ENCODE peak calls at places on chromosome 21, in nine cellular contexts. H is activated CD4-positive, alpha-beta T cell treated with anti-CD3 and anti-CD28 coated beads for 48 hours; O is T-helper 2 cell; D is activated naive CD4-positive, alpha-beta T cell treated with Interleukin-2 at 50 U/mL for 16 hours; M is SW480; I is NCI-H460; S is lower leg skin; Y is GM18507; U is HT-29. W is an unnamed sample.

GRCh38 chr21:33685613-33686197 is 43.4 kb downstream of the ITSN1 start:
- DNase-seq in H (no peak), O (no peak), D (no peak), M (no peak), I (no peak), S (no peak), Y (no peak), U (no peak), W (no peak)

GRCh38 chr21:45996311-45997204 is 15.0 kb downstream of the COL6A1 start:
- DNase-seq in H (no peak), O (peak), D (no peak), M (no peak), I (no peak), S (no peak), Y (no peak), U (no peak), W (no peak)

GRCh38 chr21:31334648-31335121 is 9.4 kb downstream of the TIAM1 start:
- DNase-seq in H (no peak), O (no peak), D (no peak), M (no peak), I (no peak), S (no peak), Y (no peak), U (no peak), W (no peak)

GRCh38 chr21:39630191-39630591 is 17.5 kb downstream of the B3GALT5 start:
- DNase-seq in H (no peak), O (no peak), D (no peak), M (peak), I (no peak), S (no peak), Y (no peak), U (peak), W (peak)

GRCh38 chr21:33030633-33031032 is 4.9 kb downstream of the OLIG2 start:
- DNase-seq in H (no peak), O (no peak), D (no peak), M (no peak), I (no peak), S (no peak), Y (no peak), U (no peak), W (no peak)

GRCh38 chr21:41768371-41769042 is 1.7 kb upstream of the RIPK4 start:
- DNase-seq in H (peak), O (no peak), D (peak), M (peak), I (no peak), S (no peak), Y (no peak), U (peak), W (peak)

GRCh38 chr21:32320726-32321125 is 22.1 kb downstream of the MRAP start:
- DNase-seq in H (no peak), O (no peak), D (no peak), M (no peak), I (no peak), S (no peak), Y (no peak), U (no peak), W (no peak)

GRCh38 chr21:25901580-25901979 is 166.8 kb downstream of the GABPA start:
- DNase-seq in H (no peak), O (no peak), D (no peak), M (no peak), I (no peak), S (no peak), Y (no peak), U (no peak), W (no peak)

GRCh38 chr21:14382486-14382834 is 486 bp downstream of the HSPA13 start:
- DNase-seq in H (no peak), O (no peak), D (peak), M (no peak), I (peak), S (peak), Y (no peak), U (no peak), W (peak)

GRCh38 chr21:45048968-45049367 is 25.4 kb upstream of the ADARB1 start:
- DNase-seq in H (no peak), O (no peak), D (no peak), M (no peak), I (no peak), S (no peak), Y (no peak), U (no peak), W (no peak)

GRCh38 chr21:27570306-27570868 is 603.5 kb upstream of the ADAMTS5 start:
- DNase-seq in H (no peak), O (no peak), D (no peak), M (no peak), I (no peak), S (peak), Y (no peak), U (no peak), W (no peak)

GRCh38 chr21:46120301-46121285 is 22.7 kb downstream of the COL6A2 start:
- DNase-seq in H (peak), O (peak), D (no peak), M (no peak), I (no peak), S (no peak), Y (no peak), U (no peak), W (no peak)

GRCh38 chr21:44529503-44530125 is 10.4 kb downstream of the KRTAP10-1 start:
- DNase-seq in H (no peak), O (no peak), D (no peak), M (no peak), I (no peak), S (no peak), Y (no peak), U (no peak), W (no peak)

GRCh38 chr21:41750532-41751151 is 16.2 kb downstream of the RIPK4 start:
- DNase-seq in H (no peak), O (no peak), D (no peak), M (no peak), I (no peak), S (no peak), Y (no peak), U (no peak), W (no peak)

GRCh38 chr21:40047993-40048730 is 180.9 kb downstream of the PCP4 start:
- DNase-seq in H (no peak), O (no peak), D (no peak), M (no peak), I (no peak), S (no peak), Y (no peak), U (no peak), W (no peak)

GRCh38 chr21:42097860-42098259 is 26.7 kb downstream of the UMODL1 start:
- DNase-seq in H (peak), O (no peak), D (no peak), M (peak), I (peak), S (peak), Y (no peak), U (peak), W (peak)

GRCh38 chr21:42414928-42415769 is 11.4 kb downstream of the UBASH3A start:
- DNase-seq in H (peak), O (peak), D (peak), M (peak), I (peak), S (no peak), Y (peak), U (peak), W (peak)

GRCh38 chr21:31370893-31371652 is 27.0 kb upstream of the TIAM1 start:
- DNase-seq in H (no peak), O (no peak), D (no peak), M (no peak), I (no peak), S (no peak), Y (no peak), U (no peak), W (no peak)

GRCh38 chr21:37871121-37871862 is 45.0 kb downstream of the KCNJ6 start:
- DNase-seq in H (no peak), O (no peak), D (no peak), M (no peak), I (no peak), S (no peak), Y (no peak), U (no peak), W (no peak)

GRCh38 chr21:42314616-42315295 is 453 bp downstream of the TFF3 start:
- DNase-seq in H (no peak), O (no peak), D (no peak), M (no peak), I (no peak), S (no peak), Y (no peak), U (no peak), W (no peak)

GRCh38 chr21:38910390-38911008 is 104.8 kb downstream of the ETS2 start:
- DNase-seq in H (peak), O (no peak), D (no peak), M (peak), I (no peak), S (peak), Y (no peak), U (peak), W (peak)

GRCh38 chr21:36887983-36888382 is 78.5 kb downstream of the HLCS start:
- DNase-seq in H (no peak), O (no peak), D (no peak), M (no peak), I (no peak), S (no peak), Y (no peak), U (no peak), W (no peak)

GRCh38 chr21:46459356-46460112 is 843 bp downstream of the DIP2A start:
- DNase-seq in H (peak), O (no peak), D (peak), M (no peak), I (no peak), S (peak), Y (no peak), U (peak), W (peak)

GRCh38 chr21:45560106-45561021 is 18.1 kb upstream of the SLC19A1 start:
- DNase-seq in H (no peak), O (no peak), D (no peak), M (no peak), I (no peak), S (no peak), Y (no peak), U (no peak), W (no peak)

GRCh38 chr21:37564341-37564923 is 197.9 kb downstream of the DYRK1A start:
- DNase-seq in H (peak), O (peak), D (peak), M (peak), I (peak), S (peak), Y (peak), U (peak), W (peak)

GRCh38 chr21:35226960-35227741 is 178.0 kb upstream of the RUNX1 start:
- DNase-seq in H (peak), O (no peak), D (peak), M (peak), I (no peak), S (no peak), Y (no peak), U (no peak), W (no peak)

GRCh38 chr21:36450511-36450910 is 29.4 kb downstream of the CLDN14 start:
- DNase-seq in H (no peak), O (no peak), D (no peak), M (no peak), I (no peak), S (no peak), Y (no peak), U (no peak), W (no peak)

W was measured in Calu3.